ENCODE peak calls at places on chromosome 19, in four cellular contexts. D, G, Y and N are unnamed samples.

GRCh38 chr19:801861-802496 is 4.7 kb downstream of the PTBP1 start:
- DNase-seq in Y (no peak), D (peak; percentile 44), G (no peak), N (peak; percentile 57)

GRCh38 chr19:2391118-2391725 is 31.2 kb downstream of the TMPRSS9 start:
- DNase-seq in D (peak; percentile 78), Y (peak; percentile 21), G (peak; percentile 55), N (peak; percentile 73)

GRCh38 chr19:38780443-38780842 is 7.1 kb upstream of the LGALS7 start:
- DNase-seq in D (no peak), G (no peak), Y (no peak), N (no peak)

GRCh38 chr19:33227242-33227650 is 1.6 kb upstream of the SLC7A10 start:
- DNase-seq in D (peak; percentile 6), Y (no peak), G (no peak), N (no peak)

GRCh38 chr19:23996549-23996948 is 81.9 kb downstream of the ZNF726 start:
- DNase-seq in Y (no peak), D (no peak), G (peak; percentile 38), N (no peak)

GRCh38 chr19:5178841-5179625 is 161.6 kb downstream of the PTPRS start:
- DNase-seq in D (no peak), G (no peak), Y (no peak), N (no peak)

GRCh38 chr19:52904052-52904451 is 6.6 kb upstream of the ZNF320 start:
- DNase-seq in Y (no peak), G (no peak), D (no peak), N (no peak)

GRCh38 chr19:17560205-17560595 is 4.8 kb downstream of the COLGALT1 start:
- DNase-seq in G (no peak), Y (no peak), D (peak; percentile 93), N (peak; percentile 10)

GRCh38 chr19:50831026-50831396 is 2.4 kb downstream of the KLK15 start:
- DNase-seq in G (no peak), Y (no peak), D (no peak), N (no peak)

GRCh38 chr19:34317311-34317927 is 47.6 kb upstream of the GPI start:
- DNase-seq in G (peak; percentile 45), Y (no peak), D (no peak), N (peak; percentile 46)

GRCh38 chr19:13781547-13781946 is 7.3 kb downstream of the C19orf53 start:
- DNase-seq in D (peak; percentile 81), Y (no peak), G (peak; percentile 79), N (peak; percentile 91)

GRCh38 chr19:5292453-5292842 is 48.2 kb downstream of the PTPRS start:
- DNase-seq in G (no peak), D (peak; percentile 23), Y (no peak), N (no peak)

GRCh38 chr19:1009043-1009975 is 9.1 kb downstream of the GRIN3B start:
- DNase-seq in D (peak; percentile 83), Y (no peak), G (no peak), N (no peak)

GRCh38 chr19:7395360-7395781 is 46.6 kb downstream of the ARHGEF18 start:
- DNase-seq in D (no peak), G (no peak), Y (no peak), N (peak; percentile 26)

GRCh38 chr19:56633021-56633420 is 9.9 kb upstream of the SMIM17 start:
- DNase-seq in Y (no peak), G (no peak), D (no peak), N (no peak)

GRCh38 chr19:55535579-55536350 is 1.2 kb downstream of the SBK2 start:
- DNase-seq in D (no peak), Y (no peak), G (no peak), N (no peak)

GRCh38 chr19:33627962-33628839 is 6.4 kb downstream of the CHST8 start:
- DNase-seq in Y (no peak), G (no peak), D (no peak), N (no peak)

GRCh38 chr19:38294090-38294489 is 10.0 kb upstream of the C19orf33 start:
- DNase-seq in G (no peak), Y (no peak), D (no peak), N (no peak)

GRCh38 chr19:2355168-2356035 is 4.7 kb upstream of the TMPRSS9 start:
- DNase-seq in G (no peak), Y (no peak), D (no peak), N (no peak)

GRCh38 chr19:53196777-53197396 is 3.7 kb upstream of the ZNF665 start:
- DNase-seq in Y (peak; percentile 26), G (peak; percentile 94), D (peak; percentile 86), N (peak; percentile 90)

GRCh38 chr19:12985049-12985776 is 10.1 kb upstream of the NFIX start:
- DNase-seq in D (peak; percentile 76), G (peak; percentile 82), Y (no peak), N (no peak)

GRCh38 chr19:58367698-58368454 is 5.3 kb upstream of the ZNF497 start:
- DNase-seq in G (no peak), D (no peak), Y (no peak), N (no peak)

GRCh38 chr19:23855676-23856075 is 59.0 kb upstream of the ZNF726 start:
- DNase-seq in Y (no peak), G (no peak), D (no peak), N (no peak)

GRCh38 chr19:51511353-51511752 is 9.8 kb upstream of the SIGLEC12 start:
- DNase-seq in G (peak; percentile 34), Y (no peak), D (no peak), N (no peak)

GRCh38 chr19:32674959-32675719 is at the start of gene ANKRD27:
- DNase-seq in D (peak; percentile 96), Y (peak; percentile 88), G (peak; percentile 99), N (peak; percentile 99)

GRCh38 chr19:53775524-53775923 is 48.6 kb downstream of the NLRP12 start:
- DNase-seq in G (no peak), Y (no peak), D (no peak), N (no peak)

GRCh38 chr19:42105358-42105757 is 26.9 kb downstream of the POU2F2 start:
- DNase-seq in Y (no peak), G (no peak), D (peak; percentile 26), N (no peak)

GRCh38 chr19:44788971-44789370 is 11.3 kb downstream of the CBLC start:
- DNase-seq in G (no peak), Y (no peak), D (no peak), N (no peak)

GRCh38 chr19:14375055-14375581 is 6.1 kb upstream of the ADGRE5 start:
- DNase-seq in D (no peak), G (peak; percentile 9), Y (no peak), N (no peak)

GRCh38 chr19:4518345-4519171 is at the start of gene PLIN4:
- DNase-seq in G (no peak), Y (no peak), D (peak; percentile 38), N (no peak)

GRCh38 chr19:10346509-10346908 is 7.1 kb upstream of the ICAM3 start:
- DNase-seq in D (peak; percentile 25), G (no peak), Y (no peak), N (no peak)

GRCh38 chr19:41808663-41809566 is 12.5 kb downstream of the CEACAM3 start:
- DNase-seq in G (no peak), Y (no peak), D (no peak), N (no peak)

GRCh38 chr19:10143700-10144099 is 24.0 kb upstream of the EIF3G start:
- DNase-seq in D (no peak), G (no peak), Y (no peak), N (no peak)

GRCh38 chr19:6393982-6394412 is 1.0 kb upstream of the GTF2F1 start:
- DNase-seq in D (no peak), G (no peak), Y (peak; percentile 63), N (no peak)

GRCh38 chr19:6232567-6232966 is 47.2 kb downstream of the MLLT1 start:
- DNase-seq in Y (no peak), G (no peak), D (peak; percentile 88), N (no peak)

GRCh38 chr19:23802290-23802689 is 43.6 kb upstream of the ZNF681 start:
- DNase-seq in D (no peak), Y (no peak), G (no peak), N (no peak)

GRCh38 chr19:38596057-38596981 is 21.4 kb downstream of the MAP4K1 start:
- DNase-seq in Y (no peak), G (peak; percentile 97), D (no peak), N (peak; percentile 15)

GRCh38 chr19:16000024-16000687 is 51.3 kb downstream of the OR10H4 start:
- DNase-seq in D (peak; percentile 10), Y (no peak), G (no peak), N (no peak)
- H3K27ac ChIP-seq in D (no peak overlapping the region), Y (no peak overlapping the region), G (no peak overlapping the region), N (no peak overlapping the region)

DNA sequence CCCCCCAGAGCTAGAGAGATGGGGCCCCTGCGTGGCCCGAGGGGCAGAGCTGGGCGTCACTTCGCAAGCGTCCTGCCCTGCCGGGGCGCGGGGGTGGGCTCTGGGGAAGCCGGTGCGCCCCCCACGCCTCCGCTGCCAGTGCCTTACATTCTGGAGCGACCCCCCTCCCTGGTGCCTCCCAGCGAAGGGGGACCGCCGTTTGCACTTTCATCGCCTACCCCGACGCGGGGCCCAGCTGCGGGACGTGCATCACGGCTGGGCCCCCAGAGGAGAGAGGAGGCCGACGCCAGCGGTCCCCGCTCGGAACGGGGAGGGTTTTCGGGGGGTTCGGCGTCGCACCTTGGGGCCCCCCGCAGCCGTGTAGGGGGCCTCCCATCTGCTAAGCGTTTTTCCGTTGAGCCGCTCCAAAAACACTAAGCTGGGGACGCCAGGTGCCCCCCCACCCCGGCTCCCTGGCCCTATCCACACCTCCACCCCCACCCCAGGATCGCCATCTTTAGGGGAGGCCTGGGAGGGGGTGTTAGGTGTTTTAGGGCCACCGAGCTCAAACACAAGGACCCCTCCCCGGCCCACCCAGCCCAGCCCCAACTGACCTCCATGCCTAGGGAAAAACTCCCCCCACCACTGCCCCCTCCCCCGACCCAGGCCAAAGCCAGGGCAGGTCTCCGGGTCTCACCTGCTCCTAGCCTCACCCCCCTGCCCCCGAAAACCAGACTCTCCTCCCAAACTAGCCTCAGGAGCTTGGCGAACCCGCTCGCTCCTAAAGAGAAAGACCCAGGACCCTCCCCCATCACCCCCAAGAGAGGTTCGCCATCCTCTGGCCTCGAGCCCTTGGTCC is 16.1 kb downstream of the SMIM24 start:
- DNase-seq in D (no peak), G (no peak), Y (no peak), N (no peak)
- H3K4me1 ChIP-seq in D (peaks cover 7% of the 10 kb centered on the region), G (peaks cover 37% of the 10 kb centered on the region), Y (no peaks in the 10 kb centered on the region), N (peaks cover 9% of the 10 kb centered on the region)

GRCh38 chr19:49594157-49595005 is 3.4 kb downstream of the PRR12 start:
- DNase-seq in G (peak; percentile 1), D (no peak), Y (no peak), N (no peak)
- TF ChIP-seq FOS in G (no peak), D (no peak), Y (no peak), N (no peak)

DNA sequence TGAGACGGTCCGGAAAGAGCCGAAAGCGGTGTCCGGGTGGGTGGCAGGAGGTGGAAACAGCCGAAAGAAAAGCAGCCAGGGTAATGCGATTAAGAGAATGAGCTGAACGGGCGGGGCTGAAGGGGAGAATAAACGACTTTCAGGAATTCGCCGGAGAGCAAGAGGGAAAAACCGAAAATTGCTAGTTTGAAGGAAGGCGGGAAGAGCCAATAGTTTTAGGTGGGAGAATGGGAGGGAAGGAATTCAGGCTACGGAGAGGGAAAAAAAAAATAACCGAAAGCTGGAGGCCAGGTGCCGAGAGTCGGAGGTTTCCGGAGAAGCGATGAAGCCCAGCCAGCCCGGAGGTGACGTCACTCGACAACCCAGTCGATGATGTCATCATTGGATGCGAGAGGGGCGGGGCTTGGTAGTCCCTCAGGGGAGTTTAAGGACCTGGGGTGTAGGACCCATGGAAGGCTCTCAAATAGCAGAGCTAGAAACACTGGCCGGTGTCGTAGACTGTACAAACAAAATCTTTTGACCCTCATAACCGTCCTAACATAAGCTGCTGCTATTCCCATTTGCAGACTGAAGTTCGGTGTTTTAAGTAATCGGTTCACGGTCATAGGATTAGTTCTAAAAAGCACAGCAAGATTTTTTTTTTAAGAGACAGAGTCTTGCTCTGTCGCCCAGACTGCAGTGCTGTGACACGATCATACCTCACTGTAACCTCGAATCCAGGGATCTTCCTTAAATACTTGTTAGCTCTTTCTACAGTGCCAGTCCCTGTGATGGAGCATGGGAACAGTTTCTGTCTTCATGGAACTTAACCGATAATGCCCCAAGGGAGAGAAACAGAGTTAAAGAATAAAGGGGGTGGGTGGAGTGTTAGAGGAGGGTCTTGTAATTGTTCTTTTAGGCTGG is at the start of gene ZC3H4:
- DNase-seq in G (peak; percentile 95), D (peak; percentile 93), Y (peak; percentile 85), N (peak; percentile 94)
- H3K27ac ChIP-seq in G (peak within 1 kb of the TSS; percentile 96), D (peak within 1 kb of the TSS; percentile 96), Y (peak within 1 kb of the TSS; percentile 99), N (peak within 1 kb of the TSS; percentile 92)